ENCODE peak calls at places on chromosomes 1 and 21, in four cellular contexts. T is activated T-helper 1 cell treated with anti-CD3 and anti-CD28 coated beads, Interleukin-12 subunit alpha, Interleukin-12 subunit beta, Interleukin-2, Interleukin-4 antibody, amounts not matched to agents 30 ng/mL and 10 ng/mL and 1 ng/mL, durations not matched to agents 14 hours and 24 hours and 36 hours; W is retina; E is head of caudate nucleus. O is an unnamed sample.

GRCh38 chr21:18384771-18385170 is 18.8 kb downstream of the TMPRSS15 start:
- DNase-seq in T (no peak), W (no peak), E (no peak), O (no peak)

GRCh38 chr1:5637171-5637570 is 355.1 kb downstream of the NPHP4 start:
- DNase-seq in T (no peak), W (no peak), E (peak), O (no peak)

GRCh38 chr21:16536661-16537359 is 807.0 kb downstream of the USP25 start:
- DNase-seq in T (no peak), W (no peak), E (no peak), O (no peak)

GRCh38 chr1:117473063-117473462 is 105.8 kb downstream of the MAN1A2 start:
- DNase-seq in T (no peak), W (no peak), E (no peak), O (no peak)

GRCh38 chr1:170520601-170521000 is 11.4 kb upstream of the GORAB start:
- DNase-seq in T (no peak), W (no peak), E (no peak), O (no peak)

GRCh38 chr21:45502600-45502999 is 39.6 kb downstream of the SLC19A1 start:
- DNase-seq in T (no peak), W (no peak), E (no peak), O (no peak)

GRCh38 chr1:115426271-115426771 is 88.3 kb upstream of the NGF start:
- DNase-seq in T (no peak), W (no peak), E (no peak), O (no peak)

GRCh38 chr1:221856188-221857093 is 114.6 kb upstream of the DUSP10 start:
- DNase-seq in T (no peak), W (no peak), E (no peak), O (no peak)

GRCh38 chr1:98355656-98356384 is 305.7 kb upstream of the SNX7 start:
- DNase-seq in T (no peak), W (no peak), E (no peak), O (no peak)

GRCh38 chr1:230401763-230402294 is 24.3 kb downstream of the PGBD5 start:
- DNase-seq in T (no peak), W (peak), E (no peak), O (no peak)

GRCh38 chr1:70034403-70034802 is 171.0 kb downstream of the LRRC40 start:
- DNase-seq in T (no peak), W (no peak), E (no peak), O (no peak)

GRCh38 chr1:107138767-107139445 is 1.9 kb upstream of the NTNG1 start:
- DNase-seq in T (no peak), W (peak), E (no peak), O (no peak)

GRCh38 chr1:60461889-60462595 is 388.5 kb upstream of the C1orf87 start:
- DNase-seq in T (no peak), W (no peak), E (no peak), O (no peak)

GRCh38 chr1:64038965-64039926 is 164.2 kb upstream of the UBE2U start:
- DNase-seq in T (no peak), W (no peak), E (peak), O (no peak)

GRCh38 chr1:50978144-50978851 is 8.3 kb downstream of the CDKN2C start:
- DNase-seq in T (no peak), W (peak), E (peak), O (no peak)

GRCh38 chr1:224502459-224503160 is 68.0 kb upstream of the WDR26 start:
- DNase-seq in T (no peak), W (peak), E (no peak), O (no peak)

GRCh38 chr1:183953031-183953430 is 84.5 kb downstream of the COLGALT2 start:
- DNase-seq in T (no peak), W (no peak), E (no peak), O (no peak)

GRCh38 chr1:227072991-227073390 is 132.9 kb downstream of the COQ8A start:
- DNase-seq in T (no peak), W (no peak), E (no peak), O (no peak)

GRCh38 chr1:53550201-53550741 is 91.1 kb downstream of the DMRTB1 start:
- DNase-seq in T (no peak), W (no peak), E (no peak), O (no peak)

GRCh38 chr1:76269175-76269574 is 194.6 kb downstream of the ST6GALNAC3 start:
- DNase-seq in T (no peak), W (no peak), E (no peak), O (no peak)

GRCh38 chr1:164689672-164690655 is 131.0 kb downstream of the PBX1 start:
- DNase-seq in T (no peak), W (peak), E (no peak), O (no peak)

GRCh38 chr1:206826409-206826808 is 39.0 kb upstream of the IL20 start:
- DNase-seq in T (no peak), W (no peak), E (no peak), O (no peak)

GRCh38 chr1:3332662-3333061 is 121.8 kb upstream of the ARHGEF16 start:
- DNase-seq in T (no peak), W (no peak), E (no peak), O (no peak)

GRCh38 chr1:51328926-51329325 is 1.4 kb downstream of the TTC39A start:
- DNase-seq in T (no peak), W (no peak), E (no peak), O (no peak)

GRCh38 chr1:109669246-109669948 is 1.5 kb downstream of the GSTM2 start:
- DNase-seq in T (no peak), W (no peak), E (no peak), O (no peak)

GRCh38 chr1:7060826-7061225 is 275.6 kb downstream of the CAMTA1 start:
- DNase-seq in T (no peak), W (no peak), E (no peak), O (no peak)

GRCh38 chr1:206686486-206687249 is 2.0 kb downstream of the MAPKAPK2 start:
- DNase-seq in T (no peak), W (no peak), E (no peak), O (no peak)

GRCh38 chr1:166627583-166627982 is 211.7 kb upstream of the POGK start:
- DNase-seq in T (no peak), W (no peak), E (no peak), O (no peak)

GRCh38 chr1:22500058-22500457 is 48.4 kb downstream of the ZBTB40 start:
- DNase-seq in T (no peak), W (no peak), E (no peak), O (no peak)

GRCh38 chr1:50060279-50060678 is 36.5 kb upstream of the AGBL4 start:
- DNase-seq in T (no peak), W (no peak), E (no peak), O (no peak)

GRCh38 chr1:41618871-41619270 is 134.4 kb upstream of the EDN2 start:
- DNase-seq in T (no peak), W (no peak), E (no peak), O (no peak)

GRCh38 chr1:66357478-66358197 is 176.3 kb upstream of the SGIP1 start:
- DNase-seq in T (no peak), W (no peak), E (no peak), O (no peak)

GRCh38 chr1:59393211-59394180 is 96.6 kb downstream of the FGGY start:
- DNase-seq in T (no peak), W (peak), E (peak), O (no peak)

GRCh38 chr21:17139696-17140095 is 373.1 kb upstream of the CXADR start:
- DNase-seq in T (no peak), W (no peak), E (no peak), O (no peak)

O was measured in stimulated activated naive B cell treated with anti-CD40 and anti-IgM and Interleukin-4, amounts not matched to agents 10 μg/mL and 1 μg/mL and 100 μg/mL, for 72 hours.